ENCODE peak calls at places on chromosomes 4 and X, in ten cellular contexts. O is stomach, Q is HepG2, M is K562, G is suprapubic skin, U is GM23338, R is transverse colon, K is GM12891, Z is HL-60, H is Panc1. S is an unnamed sample.

GRCh38 chrX:50067435-50068292 is 133.1 kb downstream of the AKAP4 start:
- DNase-seq in R (peak), U (peak), G (no peak), O (no peak), Q (peak), H (no peak), K (no peak), M (no peak), Z (no peak), S (no peak)

GRCh38 chrX:41397228-41397627 is 49.9 kb upstream of the NYX start:
- DNase-seq in H (no peak), Q (no peak), K (no peak), Z (no peak), R (no peak), G (no peak), M (no peak), U (no peak), O (no peak), S (no peak)

GRCh38 chr4:151674804-151675290 is 86.0 kb downstream of the GATB start:
- DNase-seq in Q (no peak), R (peak), K (no peak), Z (no peak), H (no peak), M (no peak), G (no peak), O (peak), U (peak), S (no peak)

GRCh38 chrX:54044877-54045328 is 630 bp upstream of the PHF8 start:
- DNase-seq in Z (no peak), Q (peak), O (no peak), H (no peak), U (no peak), K (no peak), G (no peak), M (no peak), R (no peak), S (no peak)

GRCh38 chrX:103384672-103385071 is 8.3 kb downstream of the BEX3 start:
- DNase-seq in R (no peak), Z (no peak), O (no peak), U (no peak), K (no peak), H (no peak), M (no peak), G (no peak), Q (no peak), S (no peak)

GRCh38 chr4:66187175-66187720 is 517.0 kb upstream of the EPHA5 start:
- DNase-seq in H (no peak), Q (no peak), G (no peak), M (no peak), Z (no peak), U (no peak), K (no peak), R (no peak), O (no peak), S (no peak)

GRCh38 chr4:22987861-22988260 is 295.1 kb downstream of the GBA3 start:
- DNase-seq in Z (no peak), G (no peak), O (no peak), H (no peak), M (no peak), R (no peak), U (no peak), K (no peak), Q (no peak), S (no peak)

GRCh38 chrX:45138525-45138924 is 62.2 kb downstream of the DIPK2B start:
- DNase-seq in R (no peak), Q (no peak), K (no peak), O (no peak), G (no peak), H (no peak), M (no peak), Z (no peak), U (no peak), S (no peak)

GRCh38 chrX:139194571-139195280 is 335.8 kb upstream of the F9 start:
- DNase-seq in U (peak), K (no peak), Z (no peak), G (no peak), O (peak), R (peak), Q (no peak), M (peak), H (no peak), S (no peak)

GRCh38 chr4:75710246-75710645 is 14.1 kb upstream of the USO1 start:
- DNase-seq in M (no peak), G (no peak), Q (no peak), O (no peak), Z (no peak), K (no peak), U (no peak), H (no peak), R (no peak), S (no peak)

GRCh38 chr4:64718091-64718490 is 308.8 kb upstream of the TECRL start:
- DNase-seq in Z (no peak), H (no peak), U (peak), O (no peak), M (no peak), Q (no peak), R (no peak), K (no peak), G (no peak), S (no peak)

GRCh38 chrX:31609130-31609529 is 537.3 kb upstream of the FTHL17 start:
- DNase-seq in K (no peak), H (no peak), M (no peak), G (no peak), R (no peak), O (no peak), U (no peak), Q (no peak), Z (no peak), S (no peak)

GRCh38 chr4:141810702-141811365 is 174.5 kb downstream of the IL15 start:
- DNase-seq in Q (no peak), M (no peak), O (no peak), G (no peak), H (no peak), Z (no peak), K (no peak), U (no peak), R (no peak), S (no peak)

GRCh38 chr4:146095091-146095690 is 80.3 kb upstream of the LSM6 start:
- DNase-seq in H (peak), Z (peak), M (peak), Q (peak), K (no peak), U (peak), R (peak), G (no peak), O (no peak), S (no peak)

GRCh38 chrX:78555401-78555980 is 103.6 kb downstream of the RTL3 start:
- DNase-seq in H (no peak), Z (peak), O (no peak), U (no peak), M (peak), G (no peak), Q (no peak), R (no peak), K (no peak), S (no peak)

GRCh38 chrX:19595036-19595435 is 79.7 kb upstream of the MAP3K15 start:
- DNase-seq in U (no peak), O (no peak), R (no peak), Z (no peak), M (no peak), Q (no peak), H (no peak), K (no peak), G (no peak), S (no peak)

GRCh38 chr4:48139688-48140087 is 5.6 kb upstream of the TXK start:
- DNase-seq in U (no peak), R (no peak), Q (no peak), G (no peak), Z (peak), K (no peak), O (no peak), M (no peak), H (no peak), S (no peak)

GRCh38 chr4:95102391-95102790 is 344.6 kb downstream of the BMPR1B start:
- DNase-seq in Q (no peak), Z (no peak), R (no peak), O (no peak), U (no peak), H (no peak), M (peak), K (no peak), G (no peak), S (no peak)

GRCh38 chr4:137310156-137310555 is 222.1 kb downstream of the PCDH18 start:
- DNase-seq in H (no peak), Z (no peak), K (no peak), G (no peak), R (no peak), Q (no peak), O (no peak), M (no peak), U (no peak), S (no peak)

GRCh38 chr4:179695175-179695574 is 2252.9 kb upstream of the AGA start:
- DNase-seq in Q (no peak), K (no peak), U (no peak), R (no peak), G (no peak), M (no peak), H (no peak), Z (no peak), O (no peak), S (no peak)

GRCh38 chr4:183287677-183288076 is 32.4 kb downstream of the CLDN22 start:
- DNase-seq in Q (no peak), Z (no peak), H (no peak), R (no peak), K (no peak), U (no peak), G (no peak), O (no peak), M (no peak), S (no peak)

GRCh38 chrX:110692876-110693275 is 102.7 kb downstream of the CHRDL1 start:
- DNase-seq in M (no peak), Z (no peak), G (no peak), K (no peak), H (no peak), R (no peak), Q (no peak), U (no peak), O (no peak), S (no peak)

DNA sequence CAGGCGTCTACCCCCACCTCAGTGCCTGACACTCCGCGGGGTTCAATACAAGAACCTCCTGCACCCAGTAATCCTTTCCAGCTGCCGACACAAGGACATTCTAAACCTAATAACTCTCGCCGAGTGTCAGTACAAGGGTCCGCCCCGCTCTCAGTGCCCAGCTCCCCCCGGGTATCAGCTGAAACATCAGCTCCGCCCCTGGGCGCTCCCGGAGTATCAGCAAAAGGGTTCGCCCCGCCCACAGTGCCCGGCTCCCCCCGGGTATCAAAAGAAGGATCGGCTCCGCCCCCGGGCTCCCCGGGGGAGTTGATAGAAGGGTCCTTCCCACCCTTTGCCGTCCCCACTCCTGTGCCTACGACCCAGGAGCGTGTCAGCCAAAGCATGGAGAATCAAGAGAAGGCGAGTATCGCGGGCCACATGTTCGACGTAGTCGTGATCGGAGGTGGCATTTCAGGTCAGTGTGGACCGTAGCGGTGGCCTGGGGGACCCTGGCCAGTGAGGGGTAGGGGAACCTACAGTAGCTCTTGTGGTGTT is at the start of gene MAOA:
- DNase-seq in U (peak), Z (no peak), R (peak), O (peak), M (no peak), H (no peak), K (no peak), G (peak), Q (peak), S (no peak)
- TF ChIP-seq POLR2AphosphoS5 in U (no peak), Z (no peak), R (peak), O (peak), M (no peak), H (no peak), K (no peak), G (no peak), Q (peak), S (no peak)

GRCh38 chr4:15004701-15005301 is 2.5 kb downstream of the CPEB2 start:
- DNase-seq in Q (peak), G (peak), R (peak), Z (peak), H (no peak), K (peak), M (peak), U (peak), O (peak), S (peak)
- TF ChIP-seq POLR2AphosphoS5 in Q (no peak), G (no peak), R (peak), Z (no peak), H (no peak), K (no peak), M (no peak), U (no peak), O (peak), S (peak)

GRCh38 chr4:81814909-81815539 is 343.3 kb upstream of the RASGEF1B start:
- DNase-seq in K (no peak), U (no peak), G (no peak), R (no peak), Q (no peak), M (no peak), O (no peak), H (no peak), Z (no peak), S (no peak)
- TF ChIP-seq POLR2AphosphoS5 in K (no peak), U (no peak), G (no peak), R (no peak), Q (no peak), M (no peak), O (no peak), H (no peak), Z (no peak), S (no peak)

GRCh38 chrX:150212672-150213480 is 150.2 kb upstream of the MAMLD1 start:
- DNase-seq in Q (no peak), H (no peak), Z (no peak), R (no peak), M (no peak), K (no peak), G (no peak), U (peak), O (peak), S (no peak)
- TF ChIP-seq POLR2AphosphoS5 in Q (no peak), H (no peak), Z (no peak), R (no peak), M (no peak), K (no peak), G (no peak), U (no peak), O (peak), S (no peak)

GRCh38 chr4:29307755-29308154 is 1412.4 kb upstream of the PCDH7 start:
- DNase-seq in Z (no peak), R (no peak), H (no peak), G (no peak), O (no peak), K (no peak), U (no peak), Q (no peak), M (no peak), S (no peak)

GRCh38 chr4:29310252-29310651 is 1409.9 kb upstream of the PCDH7 start:
- DNase-seq in U (no peak), K (no peak), M (no peak), Z (no peak), O (no peak), R (no peak), H (no peak), Q (no peak), G (no peak), S (no peak)

GRCh38 chr4:29311231-29311630 is 1408.9 kb upstream of the PCDH7 start:
- DNase-seq in U (no peak), O (no peak), H (no peak), Q (no peak), Z (no peak), R (no peak), K (no peak), G (no peak), M (no peak), S (no peak)

GRCh38 chr4:29307256-29307655 is 1412.9 kb upstream of the PCDH7 start:
- DNase-seq in Q (no peak), R (no peak), Z (no peak), M (no peak), G (no peak), H (no peak), K (no peak), U (no peak), O (no peak), S (no peak)

DNA sequence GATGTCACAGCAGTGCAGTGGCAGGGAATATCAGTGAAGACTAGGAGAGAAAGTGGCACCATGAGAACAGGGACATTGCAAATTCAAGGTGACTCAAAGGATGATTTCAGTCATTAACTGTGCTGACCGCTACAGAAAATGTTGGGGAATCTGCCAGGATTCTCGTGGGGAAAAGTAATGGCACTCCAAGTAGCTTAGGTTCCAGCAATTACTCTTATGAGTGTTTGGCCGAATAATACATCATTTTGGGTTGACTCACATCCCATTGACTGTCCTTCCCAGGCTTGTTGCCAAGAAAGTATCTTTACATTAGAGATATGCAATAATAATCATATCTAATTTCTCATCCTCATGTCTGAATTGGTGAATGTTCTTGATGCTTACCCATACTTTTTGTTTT is 1411.1 kb upstream of the PCDH7 start:
- DNase-seq in M (no peak), Q (no peak), K (no peak), G (no peak), U (no peak), Z (no peak), R (no peak), O (no peak), H (no peak), S (no peak)
- TF ChIP-seq POLR2AphosphoS5 in M (no peak), Q (no peak), K (no peak), G (no peak), U (no peak), Z (no peak), R (no peak), O (no peak), H (no peak), S (no peak)

DNA sequence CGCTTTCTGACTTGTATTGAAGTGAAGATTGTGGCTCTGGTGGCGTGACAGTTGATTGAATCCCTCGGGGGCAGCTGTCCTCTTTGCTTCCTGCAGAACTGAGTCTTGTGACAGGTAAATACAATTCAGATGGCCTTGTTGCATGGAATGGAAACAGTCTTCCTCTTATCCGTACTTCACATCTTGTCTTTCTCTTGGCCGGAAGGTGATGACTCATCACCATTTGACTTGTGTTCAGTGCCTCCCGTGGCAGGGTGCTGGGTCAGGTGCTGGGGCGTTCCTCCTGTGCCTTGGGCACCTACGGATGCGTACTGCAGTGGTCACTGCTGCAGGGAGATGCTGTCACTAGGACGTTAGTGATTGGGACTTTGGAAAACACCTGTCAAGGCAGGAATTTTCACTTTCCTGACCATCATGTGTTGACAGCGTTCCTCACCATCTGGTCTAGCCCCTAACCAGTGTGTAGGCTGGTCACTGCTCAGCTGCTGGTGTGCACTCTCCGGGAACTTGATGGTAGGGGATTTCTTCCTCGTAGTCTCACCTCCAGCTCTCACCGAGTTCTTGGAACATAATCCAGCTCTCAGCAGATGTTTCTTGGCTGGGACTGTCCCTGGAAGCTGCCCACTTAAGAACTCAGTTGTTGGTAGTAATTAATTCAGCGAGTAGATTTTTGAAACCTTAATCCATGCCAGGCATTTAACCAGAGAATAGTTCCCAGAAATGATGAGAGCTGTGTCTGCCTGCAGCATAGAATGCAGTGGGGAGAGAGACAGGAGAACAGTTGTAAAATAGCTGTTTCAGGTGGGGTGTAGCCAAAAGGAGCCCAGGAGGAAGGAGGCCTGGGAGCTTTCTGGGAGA is 7.2 kb downstream of the TBC1D14 start:
- DNase-seq in Q (no peak), U (no peak), O (peak), Z (peak), M (peak), R (peak), G (peak), H (peak), K (no peak), S (no peak)
- TF ChIP-seq POLR2AphosphoS5 in Q (no peak), U (no peak), O (peak), Z (peak), M (peak), R (peak), G (no peak), H (no peak), K (no peak), S (no peak)

GRCh38 chrX:151975228-151975593 is 735 bp upstream of the GABRE start:
- DNase-seq in M (peak), R (no peak), G (no peak), H (no peak), Q (no peak), Z (no peak), O (no peak), U (peak), K (no peak), S (no peak)

GRCh38 chrX:151973262-151973661 is 1.2 kb downstream of the GABRE start:
- DNase-seq in U (no peak), Q (no peak), H (no peak), O (no peak), G (no peak), K (no peak), M (no peak), Z (no peak), R (no peak), S (no peak)

GRCh38 chrX:151973851-151974335 is 583 bp downstream of the GABRE start:
- DNase-seq in K (no peak), R (peak), Z (no peak), O (no peak), U (peak), M (peak), Q (no peak), G (peak), H (no peak), S (no peak)

GRCh38 chrX:151975736-151976275 is 1.3 kb upstream of the GABRE start:
- DNase-seq in Z (no peak), O (no peak), R (no peak), G (no peak), H (no peak), K (no peak), U (no peak), M (no peak), Q (no peak), S (no peak)

DNA sequence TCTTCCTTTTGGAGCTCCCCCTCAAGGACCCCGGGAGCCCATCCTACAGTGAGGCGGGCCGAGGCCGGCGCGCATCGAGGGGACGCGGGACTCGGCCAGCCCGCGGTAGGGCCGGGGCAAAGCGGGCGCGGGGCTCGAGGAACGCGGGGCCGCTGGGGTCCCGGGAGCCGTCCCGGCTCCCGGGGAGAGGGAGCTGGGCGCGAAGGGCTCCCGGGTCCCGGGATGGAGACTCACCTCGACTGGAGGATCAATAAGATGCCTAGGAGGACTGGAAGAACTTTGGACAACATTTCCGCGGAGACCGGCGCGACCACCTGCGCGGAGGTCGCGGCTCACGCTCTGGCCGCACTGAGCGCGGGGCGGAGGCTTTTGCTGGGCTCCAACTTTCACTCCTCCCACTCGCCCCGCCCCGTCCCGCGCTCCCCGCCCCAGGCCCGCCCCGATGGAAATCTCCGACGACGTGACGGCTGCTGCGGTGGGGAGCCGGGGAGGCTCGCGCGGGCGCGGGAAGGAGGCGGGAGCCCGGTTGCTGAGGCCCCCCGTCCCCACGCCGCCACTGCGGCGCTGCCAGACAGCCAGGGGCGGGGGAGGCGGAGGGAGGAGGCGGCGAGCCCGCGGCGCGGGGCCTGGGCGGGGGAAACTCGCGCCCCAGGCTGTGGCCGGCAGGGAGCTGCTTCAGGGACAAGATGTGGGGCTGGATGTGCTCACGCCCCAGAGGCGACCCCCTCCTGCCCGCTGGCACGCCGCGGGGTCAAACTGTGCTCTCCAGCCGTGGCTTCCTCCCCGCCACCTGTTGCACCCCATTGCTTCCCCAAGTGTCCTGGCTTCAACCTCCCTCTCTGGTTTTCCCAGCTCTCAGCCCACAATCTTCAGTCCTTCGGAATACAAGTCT is at the start of gene GABRE:
- DNase-seq in Z (no peak), R (peak), H (no peak), O (peak), G (peak), Q (no peak), M (peak), K (no peak), U (peak), S (no peak)
- TF ChIP-seq POLR2AphosphoS5 in Z (no peak), R (peak), H (no peak), O (peak), G (no peak), Q (peak), M (peak), K (no peak), U (peak), S (no peak)